ENCODE peak calls at places on chromosomes 4 and X, in seven cellular contexts. D is right atrium auricular region; Q is stomach; M is psoas muscle; C is CD8-positive, alpha-beta memory T cell; K is ovary; P is upper lobe of left lung. B is an unnamed sample.

GRCh38 chr4:122525865-122526264 is 69.3 kb upstream of the IL2 start:
- DNase-seq in D (no peak), Q (no peak), M (no peak), C (no peak), K (no peak), P (no peak), B (peak; percentile 20)

GRCh38 chr4:82705169-82705568 is 93.4 kb downstream of the SCD5 start:
- DNase-seq in D (no peak), Q (no peak), M (no peak), C (no peak), K (no peak), P (no peak), B (no peak)

GRCh38 chr4:62683799-62684566 is 1483.9 kb downstream of the ADGRL3 start:
- DNase-seq in D (no peak), Q (no peak), M (no peak), C (no peak), K (no peak), P (no peak), B (no peak)

GRCh38 chrX:129678176-129678880 is 23.6 kb upstream of the APLN start:
- DNase-seq in D (no peak), Q (peak; percentile 55), M (peak; percentile 53), C (peak; percentile 51), K (peak; percentile 42), P (peak; percentile 65), B (peak; percentile 62)

GRCh38 chr4:140463610-140464009 is 34.5 kb downstream of the MGAT4D start:
- DNase-seq in D (no peak), Q (no peak), M (no peak), C (no peak), K (no peak), P (no peak), B (no peak)

GRCh38 chrX:65253817-65254216 is 277.6 kb upstream of the ZC4H2 start:
- DNase-seq in D (no peak), Q (no peak), M (no peak), C (no peak), K (no peak), P (no peak), B (no peak)

GRCh38 chr4:79964715-79965345 is 108.2 kb downstream of the ANTXR2 start:
- DNase-seq in D (no peak), Q (no peak), M (no peak), C (no peak), K (no peak), P (no peak), B (no peak)

GRCh38 chr4:140928880-140929279 is 172.7 kb upstream of the TBC1D9 start:
- DNase-seq in D (no peak), Q (no peak), M (no peak), C (no peak), K (no peak), P (no peak), B (peak; percentile 68)

GRCh38 chr4:131430302-131430701 is 1718.8 kb upstream of the PCDH10 start:
- DNase-seq in D (no peak), Q (no peak), M (no peak), C (no peak), K (no peak), P (no peak), B (no peak)

GRCh38 chrX:110403839-110404238 is 45.2 kb downstream of the RTL9 start:
- DNase-seq in D (no peak), Q (no peak), M (no peak), C (no peak), K (no peak), P (no peak), B (peak; percentile 82)

GRCh38 chr4:139279723-139280620 is at the start of gene MGARP:
- DNase-seq in D (no peak), Q (no peak), M (peak; percentile 31), C (peak; percentile 11), K (peak; percentile 59), P (no peak), B (no peak)

DNA sequence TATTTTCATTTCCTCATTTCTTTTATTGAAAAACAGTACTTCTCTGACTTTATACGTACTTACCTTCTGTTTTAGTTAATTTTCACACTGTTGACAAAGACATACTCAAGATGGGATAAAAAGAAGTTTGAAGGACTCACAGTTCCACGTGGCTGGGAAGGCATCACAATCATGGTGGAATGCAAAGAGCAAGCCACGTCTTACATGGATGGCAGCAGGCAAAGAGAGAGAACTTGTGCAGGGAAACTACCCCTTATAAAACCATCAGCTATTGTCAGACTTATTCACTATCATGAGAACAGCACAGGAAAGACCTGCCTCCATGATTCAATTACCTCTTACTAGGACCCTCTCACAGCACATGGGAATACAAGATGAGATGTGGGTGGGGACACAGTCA is 20.7 kb upstream of the UGT2B15 start:
- DNase-seq in D (no peak), Q (no peak), M (no peak), C (no peak), K (no peak), P (no peak), B (no peak)
- H3K9me3 ChIP-seq in D (no peaks in the 10 kb centered on the region), Q (peaks cover 10% of the 10 kb centered on the region), M (peaks cover 2% of the 10 kb centered on the region), C (no peaks in the 10 kb centered on the region), K (no peaks in the 10 kb centered on the region), P (no peaks in the 10 kb centered on the region), B (no peaks in the 10 kb centered on the region)

GRCh38 chrX:48698306-48698705 is 1.8 kb downstream of the SUV39H1 start:
- DNase-seq in D (no peak), Q (no peak), M (no peak), C (no peak), K (no peak), P (no peak), B (no peak)
- H3K9me3 ChIP-seq in D (no peaks in the 10 kb centered on the region), Q (no peaks in the 10 kb centered on the region), M (no peaks in the 10 kb centered on the region), C (no peaks in the 10 kb centered on the region), K (no peaks in the 10 kb centered on the region), P (no peaks in the 10 kb centered on the region), B (no peaks in the 10 kb centered on the region)

GRCh38 chrX:63012574-63012973 is 338.6 kb downstream of the SPIN4 start:
- DNase-seq in D (no peak), Q (no peak), M (no peak), C (no peak), K (no peak), P (no peak), B (peak; percentile 0)

GRCh38 chrX:63013549-63013948 is 337.6 kb downstream of the SPIN4 start:
- DNase-seq in D (no peak), Q (no peak), M (no peak), C (no peak), K (no peak), P (no peak), B (no peak)
- H3K9me3 ChIP-seq in D (peaks cover 6% of the 10 kb centered on the region), Q (peaks cover 13% of the 10 kb centered on the region), M (peaks cover 3% of the 10 kb centered on the region), C (no peaks in the 10 kb centered on the region), K (no peaks in the 10 kb centered on the region), P (no peaks in the 10 kb centered on the region), B (no peaks in the 10 kb centered on the region)

DNA sequence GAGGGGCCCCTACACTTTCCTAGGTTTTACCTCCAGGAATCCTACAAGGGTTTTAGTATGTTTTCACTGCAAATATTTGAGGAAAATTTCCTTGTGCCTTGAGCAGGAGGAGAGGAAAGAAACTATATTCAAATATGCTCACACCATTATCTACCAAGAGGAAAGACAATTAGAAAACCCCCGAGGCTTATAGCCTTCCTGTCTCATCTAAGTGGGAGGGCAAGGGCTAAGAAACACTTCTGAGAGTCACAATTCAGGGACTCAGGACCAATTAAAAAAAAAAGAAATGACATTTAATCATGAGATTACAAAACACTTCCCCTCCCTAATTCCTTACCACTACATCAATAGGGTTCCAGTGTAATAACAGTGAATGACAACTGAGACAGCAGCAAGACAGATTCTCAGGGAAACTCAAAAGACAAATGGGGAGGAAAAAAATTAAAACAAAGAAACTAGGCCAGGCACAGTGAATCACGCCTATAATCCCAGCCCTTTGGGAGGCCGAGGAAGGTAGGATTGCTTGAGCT is 45.6 kb downstream of the ATRX start:
- DNase-seq in D (no peak), Q (no peak), M (no peak), C (no peak), K (no peak), P (no peak), B (no peak)
- H3K9me3 ChIP-seq in D (no peaks in the 10 kb centered on the region), Q (no peaks in the 10 kb centered on the region), M (no peaks in the 10 kb centered on the region), C (no peaks in the 10 kb centered on the region), K (no peaks in the 10 kb centered on the region), P (no peaks in the 10 kb centered on the region), B (no peaks in the 10 kb centered on the region)

GRCh38 chr4:588351-588849 is 12.3 kb upstream of the TMEM271 start:
- DNase-seq in D (no peak), Q (no peak), M (no peak), C (no peak), K (no peak), P (no peak), B (no peak)
- H3K9me3 ChIP-seq in D (peaks cover 15% of the 10 kb centered on the region), Q (peaks cover 31% of the 10 kb centered on the region), M (no peaks in the 10 kb centered on the region), C (no peaks in the 10 kb centered on the region), K (peaks cover 9% of the 10 kb centered on the region), P (peaks cover 9% of the 10 kb centered on the region), B (peaks cover 5% of the 10 kb centered on the region)

GRCh38 chrX:81537723-81538122 is 335.8 kb downstream of the SH3BGRL start:
- DNase-seq in D (no peak), Q (no peak), M (no peak), C (no peak), K (no peak), P (no peak), B (no peak)

GRCh38 chrX:81542255-81542654 is 340.4 kb downstream of the SH3BGRL start:
- DNase-seq in D (no peak), Q (no peak), M (no peak), C (no peak), K (no peak), P (no peak), B (no peak)
- H3K9me3 ChIP-seq in D (peaks cover 23% of the 10 kb centered on the region), Q (no peaks in the 10 kb centered on the region), M (peaks cover 16% of the 10 kb centered on the region), C (no peaks in the 10 kb centered on the region), K (no peaks in the 10 kb centered on the region), P (no peaks in the 10 kb centered on the region), B (no peaks in the 10 kb centered on the region)

DNA sequence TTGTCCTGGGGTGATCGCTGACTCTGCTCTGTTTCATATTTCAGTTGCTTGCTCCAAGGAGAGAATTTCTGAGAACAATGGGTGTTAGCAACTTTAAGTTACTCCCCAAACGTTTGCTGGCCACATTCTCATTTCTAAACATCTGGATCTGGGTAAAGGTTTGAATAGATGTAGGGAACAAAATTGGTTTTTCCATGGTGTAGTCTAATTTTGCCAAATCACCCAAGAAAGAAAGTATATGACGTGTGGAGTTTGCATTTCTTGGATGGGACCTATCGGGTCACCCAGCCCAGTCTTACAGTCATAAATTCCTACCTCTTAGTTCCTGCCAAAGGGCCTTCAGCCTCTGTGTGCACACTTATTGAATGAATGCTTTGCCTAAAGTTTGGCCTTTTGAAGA is 103.7 kb downstream of the AKAP4 start:
- DNase-seq in D (no peak), Q (no peak), M (no peak), C (no peak), K (no peak), P (no peak), B (no peak)
- H3K9me3 ChIP-seq in D (no peaks in the 10 kb centered on the region), Q (no peaks in the 10 kb centered on the region), M (no peaks in the 10 kb centered on the region), C (no peaks in the 10 kb centered on the region), K (no peaks in the 10 kb centered on the region), P (no peaks in the 10 kb centered on the region), B (no peaks in the 10 kb centered on the region)

GRCh38 chr4:98386-98785 is 25.9 kb upstream of the ZNF718 start:
- DNase-seq in D (no peak), Q (no peak), M (no peak), C (no peak), K (no peak), P (no peak), B (no peak)

DNA sequence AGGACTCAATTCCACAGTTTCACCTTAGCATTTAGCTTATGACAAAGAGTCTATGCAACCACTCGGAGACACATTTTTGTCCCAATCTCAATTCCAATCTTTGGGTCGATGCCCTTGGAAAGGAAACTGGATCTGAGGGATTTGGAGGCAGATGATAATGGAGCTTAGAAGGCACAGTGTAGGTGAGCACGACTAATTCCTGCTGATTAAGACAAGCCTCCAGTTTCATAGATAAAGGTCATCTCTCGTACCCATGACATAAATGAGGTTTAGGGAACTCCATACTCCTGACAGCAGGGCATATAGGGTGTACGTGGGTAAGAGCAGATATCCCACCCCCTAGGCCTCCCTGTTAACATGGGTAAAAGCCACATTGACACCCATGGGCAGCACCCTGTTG is 24.4 kb upstream of the ZNF718 start:
- DNase-seq in D (no peak), Q (no peak), M (no peak), C (no peak), K (no peak), P (no peak), B (no peak)
- H3K9me3 ChIP-seq in D (peaks cover 96% of the 10 kb centered on the region), Q (peaks cover 98% of the 10 kb centered on the region), M (peaks cover 79% of the 10 kb centered on the region), C (peaks cover 5% of the 10 kb centered on the region), K (peaks cover 13% of the 10 kb centered on the region), P (peaks cover 70% of the 10 kb centered on the region), B (peaks cover 7% of the 10 kb centered on the region)

B was measured in GM23248.